ENCODE peak calls at places on chromosomes 7 and 10, in ten cellular contexts. W is renal cortical epithelial cell; M is germinal center; D is PC-9; H is OCI-LY7; R is HTR-8/SVneo; V is A172; K is ureter; G is activated CD4-positive, alpha-beta T cell treated with anti-CD3 and anti-CD28 coated beads, Interleukin-2, amount 10 ng/mL, durations not matched to agents 7 days and 5 days; C is hepatic stellate cell. O is an unnamed sample.

GRCh38 chr10:57806675-57807074 is 461.0 kb downstream of the IPMK start:
- DNase-seq in V (no peak), K (no peak), R (no peak), C (no peak), G (no peak), W (no peak), M (no peak), H (no peak), D (no peak), O (no peak)

GRCh38 chr10:96501985-96502384 is 11.7 kb downstream of the TLL2 start:
- DNase-seq in G (no peak), W (peak; percentile 88), H (no peak), M (no peak), R (no peak), D (peak; percentile 54), K (no peak), C (no peak), V (peak; percentile 68), O (no peak)

GRCh38 chr10:84432891-84433290 is 104.5 kb downstream of the CCSER2 start:
- DNase-seq in K (no peak), G (no peak), M (no peak), D (no peak), R (no peak), V (no peak), W (no peak), C (no peak), H (no peak), O (no peak)

GRCh38 chr10:73060738-73061635 is 35.7 kb downstream of the P4HA1 start:
- DNase-seq in V (peak; percentile 60), D (no peak), M (peak; percentile 24), C (no peak), G (peak; percentile 8), R (peak; percentile 39), W (peak; percentile 59), K (no peak), H (peak; percentile 48), O (no peak)

GRCh38 chr7:117072620-117073118 is 119.4 kb downstream of the ST7 start:
- DNase-seq in W (peak; percentile 77), R (no peak), M (no peak), G (no peak), H (no peak), C (no peak), V (peak; percentile 50), K (no peak), D (no peak), O (no peak)

GRCh38 chr10:52756295-52756694 is 16.3 kb downstream of the MBL2 start:
- DNase-seq in M (no peak), H (no peak), D (no peak), W (no peak), C (no peak), K (no peak), R (no peak), V (no peak), G (no peak), O (no peak)

GRCh38 chr7:158327012-158327411 is 260.6 kb downstream of the PTPRN2 start:
- DNase-seq in C (no peak), H (no peak), G (no peak), V (no peak), W (no peak), R (no peak), D (no peak), M (no peak), K (no peak), O (no peak)

GRCh38 chr10:69629897-69630650 is at the start of gene FAM241B:
- DNase-seq in R (peak; percentile 73), C (peak; percentile 66), M (peak; percentile 77), G (peak; percentile 81), W (peak; percentile 31), V (peak; percentile 35), H (no peak), D (peak; percentile 64), K (peak; percentile 80), O (peak; percentile 65)

GRCh38 chr7:47438411-47439029 is 143.4 kb downstream of the TNS3 start:
- DNase-seq in D (no peak), V (no peak), R (no peak), G (no peak), K (no peak), C (no peak), M (no peak), W (no peak), H (no peak), O (no peak)

GRCh38 chr10:102595914-102596313 is 48.4 kb upstream of the TRIM8 start:
- DNase-seq in H (no peak), G (no peak), R (no peak), W (no peak), V (no peak), D (no peak), M (no peak), K (no peak), C (no peak), O (no peak)

GRCh38 chr10:68561804-68562649 is 1.9 kb downstream of the TET1 start:
- DNase-seq in M (no peak), R (no peak), K (no peak), V (no peak), C (peak; percentile 40), D (no peak), G (no peak), H (no peak), W (no peak), O (peak; percentile 19)

GRCh38 chr7:107201795-107202450 is 33.1 kb downstream of the HBP1 start:
- DNase-seq in W (peak; percentile 34), G (peak; percentile 38), H (peak; percentile 61), D (no peak), V (peak; percentile 38), M (peak; percentile 43), C (peak; percentile 36), K (no peak), R (peak; percentile 23), O (no peak)

GRCh38 chr10:3195286-3195685 is 22.7 kb upstream of the PITRM1 start:
- DNase-seq in K (no peak), H (no peak), V (no peak), C (no peak), G (no peak), D (no peak), W (no peak), M (no peak), R (no peak), O (no peak)

GRCh38 chr7:102129636-102130370 is 156.9 kb upstream of the SH2B2 start:
- DNase-seq in R (no peak), V (no peak), G (no peak), M (no peak), C (no peak), D (no peak), W (peak; percentile 61), K (no peak), H (no peak), O (no peak)

GRCh38 chr10:15092855-15093408 is 4.2 kb upstream of the RPP38 start:
- DNase-seq in C (no peak), W (no peak), R (no peak), K (no peak), G (no peak), V (no peak), M (no peak), H (no peak), D (no peak), O (no peak)

GRCh38 chr7:149885191-149886017 is 11.6 kb downstream of the ATP6V0E2 start:
- DNase-seq in K (no peak), W (no peak), H (no peak), M (no peak), C (no peak), D (no peak), G (no peak), R (no peak), V (peak; percentile 23), O (no peak)

GRCh38 chr10:26821699-26822542 is 38.8 kb downstream of the ABI1 start:
- DNase-seq in H (no peak), D (no peak), G (no peak), W (no peak), R (no peak), V (no peak), M (no peak), C (no peak), K (no peak), O (no peak)

GRCh38 chr10:4093438-4093837 is 308.4 kb upstream of the KLF6 start:
- DNase-seq in M (no peak), C (no peak), G (no peak), D (no peak), K (no peak), W (peak; percentile 28), R (no peak), H (no peak), V (no peak), O (no peak)

GRCh38 chr7:67371429-67372305 is 375.0 kb downstream of the TYW1 start:
- DNase-seq in M (peak; percentile 80), R (peak; percentile 79), W (peak; percentile 54), H (peak; percentile 75), G (peak; percentile 65), K (peak; percentile 63), C (peak; percentile 88), V (peak; percentile 80), D (peak; percentile 41), O (peak; percentile 36)